ENCODE peak calls at places on chromosome 16, in nine cellular contexts. X is CD4-positive, alpha-beta T cell; Y is ascending aorta; C is upper lobe of right lung; W is BE2C; K is HFF-Myc; B is AG09309; F is endodermal cell; E is AG10803. Z is an unnamed sample.

GRCh38 chr16:30491744-30492308 is 19.3 kb downstream of the ITGAL start:
- DNase-seq in C (no peak), X (no peak), E (peak), K (peak), Y (no peak), B (peak), F (no peak), W (no peak), Z (peak)

GRCh38 chr16:88561485-88562369 is 8.5 kb upstream of the ZC3H18 start:
- DNase-seq in W (peak), K (no peak), Y (no peak), C (no peak), E (peak), B (no peak), F (peak), X (peak), Z (peak)

GRCh38 chr16:31265329-31266245 is 5.8 kb downstream of the ITGAM start:
- DNase-seq in F (peak), W (no peak), Y (no peak), K (no peak), X (no peak), B (peak), E (no peak), C (peak), Z (no peak)

GRCh38 chr16:67170168-67170947 is at the start of gene NOL3:
- DNase-seq in K (no peak), E (peak), B (no peak), F (peak), Y (peak), X (no peak), W (peak), C (peak), Z (peak)

GRCh38 chr16:54511181-54511731 is 224.7 kb upstream of the IRX3 start:
- DNase-seq in F (no peak), B (peak), C (no peak), Y (no peak), E (peak), X (no peak), W (no peak), K (no peak), Z (peak)

GRCh38 chr16:17318200-17318599 is 152.6 kb downstream of the XYLT1 start:
- DNase-seq in E (peak), X (no peak), C (no peak), Y (no peak), F (peak), W (no peak), K (no peak), B (no peak), Z (no peak)

GRCh38 chr16:2968738-2969544 is at the start of gene PAQR4:
- DNase-seq in X (peak), Y (peak), E (peak), F (peak), B (peak), W (peak), K (peak), C (peak), Z (peak)

GRCh38 chr16:87838643-87839541 is 30.4 kb downstream of the SLC7A5 start:
- DNase-seq in Y (no peak), K (no peak), E (no peak), C (no peak), X (no peak), F (no peak), W (no peak), B (no peak), Z (no peak)

GRCh38 chr16:2209258-2210008 is 1.2 kb downstream of the BRICD5 start:
- DNase-seq in B (no peak), F (no peak), K (no peak), E (no peak), W (no peak), X (no peak), C (no peak), Y (no peak), Z (no peak)

GRCh38 chr16:89736554-89736953 is 15.2 kb downstream of the ZNF276 start:
- DNase-seq in K (no peak), C (no peak), X (no peak), B (no peak), Y (no peak), W (no peak), E (no peak), F (no peak), Z (no peak)

GRCh38 chr16:15574614-15574948 is 68.4 kb downstream of the MARF1 start:
- DNase-seq in C (no peak), F (no peak), X (no peak), B (no peak), E (no peak), K (no peak), W (no peak), Y (no peak), Z (no peak)

GRCh38 chr16:85798283-85798776 is 1.0 kb downstream of the EMC8 start:
- DNase-seq in C (peak), X (no peak), E (no peak), W (no peak), B (no peak), K (no peak), Y (no peak), F (peak), Z (no peak)

GRCh38 chr16:80144191-80144590 is 396.6 kb upstream of the DYNLRB2 start:
- DNase-seq in C (no peak), W (no peak), K (no peak), F (no peak), E (no peak), B (no peak), X (no peak), Y (no peak), Z (no peak)

GRCh38 chr16:56477096-56477878 is 25.9 kb downstream of the OGFOD1 start:
- DNase-seq in F (no peak), C (no peak), E (peak), W (no peak), Y (no peak), X (no peak), B (peak), K (peak), Z (peak)

GRCh38 chr16:72480926-72481325 is 309.0 kb upstream of the PMFBP1 start:
- DNase-seq in X (no peak), E (peak), F (no peak), W (no peak), K (no peak), C (no peak), Y (no peak), B (peak), Z (no peak)

GRCh38 chr16:25148568-25149215 is 37.1 kb downstream of the LCMT1 start:
- DNase-seq in Y (no peak), K (no peak), E (no peak), B (no peak), X (no peak), F (peak), W (peak), C (no peak), Z (no peak)

GRCh38 chr16:75080205-75081029 is 36.2 kb downstream of the LDHD start:
- DNase-seq in W (no peak), Y (no peak), E (peak), X (no peak), C (no peak), B (no peak), K (no peak), F (no peak), Z (no peak)

GRCh38 chr16:51637744-51638100 is 486.7 kb upstream of the SALL1 start:
- DNase-seq in X (no peak), B (no peak), E (peak), F (no peak), W (no peak), K (no peak), Y (no peak), C (no peak), Z (no peak)

GRCh38 chr16:71658771-71659170 is 32.8 kb downstream of the MARVELD3 start:
- DNase-seq in E (no peak), C (no peak), Y (no peak), W (no peak), X (no peak), B (no peak), K (no peak), F (no peak), Z (no peak)

GRCh38 chr16:21599994-21600773 is 807 bp downstream of the METTL9 start:
- DNase-seq in K (no peak), X (peak), B (no peak), Y (no peak), E (no peak), W (no peak), C (no peak), F (no peak), Z (no peak)

GRCh38 chr16:84274515-84274914 is 20.2 kb upstream of the WFDC1 start:
- DNase-seq in E (no peak), Y (no peak), X (no peak), B (no peak), K (no peak), W (no peak), F (no peak), C (no peak), Z (no peak)

GRCh38 chr16:85117418-85117817 is 5.1 kb upstream of the CIBAR2 start:
- DNase-seq in F (no peak), X (no peak), C (no peak), W (no peak), Y (no peak), K (no peak), E (no peak), B (no peak), Z (no peak)

GRCh38 chr16:54693864-54694263 is 236.8 kb upstream of the IRX5 start:
- DNase-seq in X (no peak), C (no peak), F (no peak), Y (no peak), K (no peak), B (no peak), W (no peak), E (no peak), Z (no peak)

GRCh38 chr16:30658731-30659506 is 688 bp downstream of the FBRS start:
- DNase-seq in C (peak), X (no peak), K (peak), W (peak), F (peak), E (peak), B (peak), Y (peak), Z (peak)

GRCh38 chr16:23324727-23325126 is 22.6 kb downstream of the SCNN1B start:
- DNase-seq in Y (no peak), K (no peak), F (no peak), W (no peak), E (no peak), B (no peak), C (peak), X (no peak), Z (no peak)

GRCh38 chr16:70700101-70701020 is 14.5 kb upstream of the MTSS2 start:
- DNase-seq in C (no peak), E (no peak), F (no peak), K (no peak), X (no peak), W (no peak), Y (peak), B (no peak), Z (no peak)

GRCh38 chr16:14672403-14672971 is 21.6 kb downstream of the PLA2G10 start:
- DNase-seq in Y (no peak), F (no peak), W (no peak), E (no peak), C (peak), X (no peak), B (no peak), K (no peak), Z (no peak)

GRCh38 chr16:55390838-55391237 is 66.8 kb downstream of the IRX6 start:
- DNase-seq in K (no peak), F (no peak), W (no peak), E (no peak), X (no peak), C (no peak), B (no peak), Y (no peak), Z (no peak)

GRCh38 chr16:77677129-77677528 is 45.2 kb upstream of the NUDT7 start:
- DNase-seq in F (no peak), K (no peak), Y (no peak), W (no peak), X (no peak), E (peak), C (no peak), B (peak), Z (no peak)

GRCh38 chr16:86964846-86965245 is 352.3 kb downstream of the C16orf95 start:
- DNase-seq in B (no peak), E (no peak), K (no peak), C (no peak), X (no peak), F (no peak), W (no peak), Y (no peak), Z (no peak)

GRCh38 chr16:87635541-87636049 is 33.3 kb downstream of the JPH3 start:
- DNase-seq in E (peak), Y (no peak), B (no peak), K (no peak), X (peak), C (peak), F (peak), W (peak), Z (no peak)

GRCh38 chr16:30533748-30534367 is 800 bp downstream of the ZNF747 start:
- DNase-seq in X (no peak), B (no peak), E (peak), K (no peak), F (peak), W (no peak), C (no peak), Y (no peak), Z (no peak)

GRCh38 chr16:69798466-69798865 is 36.3 kb downstream of the WWP2 start:
- DNase-seq in Y (no peak), B (no peak), F (peak), K (no peak), X (no peak), C (peak), W (peak), E (peak), Z (no peak)

GRCh38 chr16:48831081-48831722 is 221.2 kb upstream of the N4BP1 start:
- DNase-seq in F (peak), C (no peak), W (no peak), X (no peak), Y (no peak), K (no peak), B (no peak), E (no peak), Z (no peak)
- TF ChIP-seq CTCF in F (peak), C (no peak), W (peak), X (no peak), Y (no peak), K (peak), B (no peak), E (no peak), Z (no peak)

DNA sequence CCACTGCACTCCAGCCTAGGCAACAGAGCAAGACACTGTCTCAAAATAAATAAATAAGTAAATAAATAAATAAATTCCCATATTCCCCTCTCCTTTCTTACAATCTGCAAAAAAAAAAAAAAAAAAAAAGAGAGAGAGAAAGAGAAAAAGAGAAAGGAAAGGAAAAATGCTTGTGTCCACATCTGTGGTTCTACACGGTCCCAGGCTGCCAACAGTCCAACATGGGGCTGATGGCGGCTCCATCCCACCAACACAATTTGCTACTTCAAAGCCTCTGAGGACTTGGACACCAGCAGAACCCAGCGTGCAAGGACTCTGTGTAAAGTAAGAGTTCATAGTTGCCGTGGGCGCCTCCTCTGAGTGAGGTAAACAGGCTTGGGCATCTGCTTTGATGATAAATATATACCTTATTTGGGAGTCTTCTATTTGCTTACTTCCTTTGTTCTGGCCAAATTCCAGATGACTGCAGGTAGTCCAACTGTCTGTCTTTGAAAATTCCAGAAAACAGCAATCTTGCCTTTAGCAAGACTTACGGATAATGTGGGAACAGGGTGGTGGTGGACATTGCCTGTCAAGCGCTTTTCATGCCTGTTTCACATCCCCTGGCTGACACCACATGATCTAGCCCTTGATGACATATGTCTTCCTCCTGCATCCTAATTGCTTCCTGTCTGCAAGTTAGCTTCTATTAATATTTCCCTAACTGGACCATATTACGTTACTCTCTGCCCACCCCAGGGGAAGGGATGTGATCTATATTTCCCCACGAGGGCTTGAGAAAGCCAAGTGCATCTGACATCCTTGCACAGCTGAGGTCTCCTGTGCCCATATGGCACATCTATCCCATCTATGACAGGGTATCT is 10.1 kb downstream of the LITAF start:
- DNase-seq in B (no peak), C (peak), Y (no peak), K (no peak), W (no peak), E (no peak), X (no peak), F (no peak), Z (no peak)
- TF ChIP-seq CTCF in B (no peak), C (no peak), Y (no peak), K (no peak), W (no peak), E (no peak), X (no peak), F (no peak), Z (no peak)

DNA sequence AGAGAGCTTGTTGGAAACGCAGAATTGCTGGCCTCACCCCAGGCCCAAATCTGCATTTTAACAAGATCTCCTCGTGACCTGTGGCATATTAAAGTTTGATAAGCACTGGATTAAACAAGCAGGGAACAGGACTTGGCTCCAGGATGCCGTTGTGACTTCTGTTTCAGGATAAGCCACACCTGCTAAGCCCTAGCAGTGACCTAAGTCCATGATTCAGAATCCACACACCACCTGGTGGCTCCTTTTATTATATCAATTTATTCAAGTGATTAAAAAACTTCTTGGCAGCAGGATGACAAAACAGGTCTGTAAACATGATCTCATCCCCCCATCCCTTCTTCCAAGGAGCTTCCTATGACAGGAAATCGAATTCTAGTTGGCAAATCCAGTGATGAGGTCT is 9.1 kb downstream of the NAGPA start:
- DNase-seq in Y (no peak), C (no peak), E (no peak), B (no peak), W (no peak), F (no peak), K (no peak), X (no peak), Z (no peak)
- TF ChIP-seq CTCF in Y (no peak), C (no peak), E (no peak), B (no peak), W (peak), F (no peak), K (no peak), X (no peak), Z (no peak)

GRCh38 chr16:13425840-13426239 is 494.1 kb upstream of the ERCC4 start:
- DNase-seq in B (no peak), C (no peak), W (no peak), K (no peak), X (no peak), F (no peak), E (no peak), Y (no peak), Z (no peak)

GRCh38 chr16:13429411-13429810 is 490.5 kb upstream of the ERCC4 start:
- DNase-seq in W (no peak), B (no peak), C (no peak), Y (no peak), K (no peak), X (no peak), F (no peak), E (peak), Z (no peak)

GRCh38 chr16:13427943-13428342 is 492.0 kb upstream of the ERCC4 start:
- DNase-seq in B (no peak), E (no peak), Y (no peak), K (no peak), F (no peak), X (no peak), C (no peak), W (no peak), Z (no peak)

GRCh38 chr16:13426736-13427135 is 493.2 kb upstream of the ERCC4 start:
- DNase-seq in F (no peak), X (no peak), C (no peak), W (no peak), E (no peak), B (no peak), Y (no peak), K (no peak), Z (no peak)

GRCh38 chr16:13426279-13426678 is 493.7 kb upstream of the ERCC4 start:
- DNase-seq in Y (no peak), X (no peak), F (peak), B (no peak), C (no peak), K (no peak), W (no peak), E (no peak), Z (no peak)
- TF ChIP-seq CTCF in Y (no peak), X (no peak), F (peak), B (no peak), C (no peak), K (no peak), W (no peak), E (no peak), Z (no peak)

GRCh38 chr16:81879625-81880024 is 100.5 kb downstream of the PLCG2 start:
- DNase-seq in F (peak), K (no peak), X (no peak), E (no peak), B (no peak), C (no peak), Y (no peak), W (no peak), Z (no peak)
- TF ChIP-seq CTCF in F (peak), K (peak), X (no peak), E (no peak), B (no peak), C (peak), Y (no peak), W (peak), Z (peak)

DNA sequence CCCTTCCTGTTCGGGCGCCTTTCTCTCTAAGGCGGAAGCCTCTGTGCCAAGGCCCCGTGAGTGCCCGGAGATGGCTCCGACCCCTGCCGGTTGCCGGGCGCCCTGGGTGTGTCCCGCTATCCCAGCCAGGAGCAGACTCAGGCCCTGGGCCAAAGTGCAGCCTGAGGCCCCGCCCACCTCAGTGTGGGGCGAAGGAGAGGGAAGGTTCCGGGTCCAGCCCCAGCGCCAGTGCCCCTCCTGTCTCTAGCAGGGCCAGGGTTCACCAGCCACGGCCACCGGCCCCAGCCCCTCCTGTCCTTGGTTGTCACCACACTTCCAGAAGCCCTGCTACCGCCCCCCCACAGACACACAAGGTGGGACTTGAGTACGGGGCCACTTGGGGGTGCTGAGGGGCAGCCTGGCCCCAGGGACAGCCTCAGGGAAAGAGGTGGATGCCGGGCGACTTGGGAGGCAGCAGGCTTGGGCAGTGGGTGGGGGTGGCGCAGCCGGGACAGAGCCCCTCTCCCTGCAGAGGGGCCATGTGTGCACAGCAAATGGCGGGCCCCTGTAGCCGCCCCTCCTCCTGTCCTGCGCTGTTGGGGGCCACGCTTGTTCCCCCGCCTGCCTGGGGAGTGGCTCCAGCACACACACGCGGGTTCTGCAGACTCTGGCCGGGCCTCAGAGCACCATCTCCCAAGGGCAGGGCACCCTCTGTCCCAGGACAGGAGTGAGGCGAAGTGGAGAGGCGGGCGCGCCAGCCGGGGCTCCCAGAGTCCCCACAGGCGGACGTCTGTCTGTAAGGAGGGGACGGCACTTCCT is 6.0 kb downstream of the C1QTNF8 start:
- DNase-seq in W (no peak), Y (peak), B (no peak), C (no peak), X (no peak), F (no peak), K (no peak), E (no peak), Z (no peak)
- TF ChIP-seq CTCF in W (no peak), Y (peak), B (no peak), C (no peak), X (no peak), F (no peak), K (no peak), E (no peak), Z (no peak)

GRCh38 chr16:4805231-4805630 is 2.8 kb upstream of the ROGDI start:
- DNase-seq in F (no peak), C (no peak), Y (no peak), K (no peak), B (no peak), W (no peak), E (no peak), X (no peak), Z (no peak)
- TF ChIP-seq CTCF in F (no peak), C (no peak), Y (no peak), K (no peak), B (no peak), W (peak), E (no peak), X (no peak), Z (no peak)

Z was measured in AG09319.